ENCODE peak calls at places on chromosome 22, in nine cellular contexts. One of them, this sample, is unnamed.

GRCh38 chr22:39731881-39732555 is 161.5 kb downstream of the CACNA1I start:
- DNase-seq in progenitor cell of endocrine pancreas: no peak
- DNase-seq in AG04450: no peak
- DNase-seq in HCT116: no peak
- DNase-seq in GM10248: peak
- DNase-seq in AG09319: no peak
- DNase-seq in GM23338: peak
- DNase-seq in neural progenitor cell: no peak
- DNase-seq in H9: no peak
- DNase-seq in this sample: no peak

GRCh38 chr22:21657361-21658118 is 8.3 kb upstream of the PPIL2 start:
- DNase-seq in neural progenitor cell: peak
- DNase-seq in GM10248: peak
- DNase-seq in progenitor cell of endocrine pancreas: peak
- DNase-seq in GM23338: peak
- DNase-seq in H9: peak
- DNase-seq in AG04450: no peak
- DNase-seq in AG09319: no peak
- DNase-seq in HCT116: peak
- DNase-seq in this sample: no peak

GRCh38 chr22:49883294-49883640 is 29.6 kb downstream of the ZBED4 start:
- DNase-seq in progenitor cell of endocrine pancreas: no peak
- DNase-seq in AG09319: no peak
- DNase-seq in neural progenitor cell: no peak
- DNase-seq in AG04450: no peak
- DNase-seq in GM10248: no peak
- DNase-seq in HCT116: no peak
- DNase-seq in GM23338: no peak
- DNase-seq in H9: no peak
- DNase-seq in this sample: no peak

GRCh38 chr22:40694409-40694808 is 15.1 kb downstream of the MCHR1 start:
- DNase-seq in AG04450: no peak
- DNase-seq in AG09319: no peak
- DNase-seq in H9: no peak
- DNase-seq in progenitor cell of endocrine pancreas: no peak
- DNase-seq in GM23338: no peak
- DNase-seq in neural progenitor cell: no peak
- DNase-seq in GM10248: no peak
- DNase-seq in HCT116: no peak
- DNase-seq in this sample: no peak

GRCh38 chr22:34344702-34345101 is 424.4 kb upstream of the LARGE1 start:
- DNase-seq in GM23338: peak
- DNase-seq in H9: no peak
- DNase-seq in AG09319: no peak
- DNase-seq in neural progenitor cell: peak
- DNase-seq in progenitor cell of endocrine pancreas: no peak
- DNase-seq in GM10248: no peak
- DNase-seq in AG04450: no peak
- DNase-seq in HCT116: no peak
- DNase-seq in this sample: no peak

GRCh38 chr22:22752556-22753477 is 108.4 kb downstream of the GGTLC2 start:
- DNase-seq in GM23338: no peak
- DNase-seq in H9: no peak
- DNase-seq in AG04450: peak
- DNase-seq in progenitor cell of endocrine pancreas: no peak
- DNase-seq in AG09319: peak
- DNase-seq in neural progenitor cell: no peak
- DNase-seq in GM10248: no peak
- DNase-seq in HCT116: no peak
- DNase-seq in this sample: no peak

GRCh38 chr22:40107756-40108437 is 69.8 kb upstream of the TNRC6B start:
- DNase-seq in AG04450: no peak
- DNase-seq in H9: no peak
- DNase-seq in HCT116: no peak
- DNase-seq in progenitor cell of endocrine pancreas: no peak
- DNase-seq in AG09319: peak
- DNase-seq in neural progenitor cell: no peak
- DNase-seq in GM10248: no peak
- DNase-seq in GM23338: no peak
- DNase-seq in this sample: peak

GRCh38 chr22:28151241-28151640 is 232.2 kb upstream of the PITPNB start:
- DNase-seq in progenitor cell of endocrine pancreas: no peak
- DNase-seq in AG09319: no peak
- DNase-seq in H9: no peak
- DNase-seq in HCT116: no peak
- DNase-seq in GM10248: no peak
- DNase-seq in GM23338: no peak
- DNase-seq in AG04450: no peak
- DNase-seq in neural progenitor cell: no peak
- DNase-seq in this sample: no peak

GRCh38 chr22:30115705-30116104 is 35.4 kb downstream of the HORMAD2 start:
- DNase-seq in AG09319: no peak
- DNase-seq in GM23338: peak
- DNase-seq in neural progenitor cell: no peak
- DNase-seq in AG04450: no peak
- DNase-seq in HCT116: peak
- DNase-seq in progenitor cell of endocrine pancreas: no peak
- DNase-seq in H9: no peak
- DNase-seq in GM10248: no peak
- DNase-seq in this sample: peak

GRCh38 chr22:21753374-21754111 is 17.9 kb upstream of the YPEL1 start:
- DNase-seq in HCT116: no peak
- DNase-seq in GM23338: no peak
- DNase-seq in neural progenitor cell: no peak
- DNase-seq in GM10248: no peak
- DNase-seq in AG04450: no peak
- DNase-seq in AG09319: no peak
- DNase-seq in progenitor cell of endocrine pancreas: no peak
- DNase-seq in H9: no peak
- DNase-seq in this sample: no peak

GRCh38 chr22:39546889-39547586 is 14.5 kb upstream of the RPS19BP1 start:
- DNase-seq in progenitor cell of endocrine pancreas: no peak
- DNase-seq in H9: no peak
- DNase-seq in AG09319: no peak
- DNase-seq in GM10248: no peak
- DNase-seq in HCT116: no peak
- DNase-seq in AG04450: no peak
- DNase-seq in GM23338: no peak
- DNase-seq in neural progenitor cell: no peak
- DNase-seq in this sample: no peak

GRCh38 chr22:29224121-29224858 is 18.6 kb downstream of the EMID1 start:
- DNase-seq in AG04450: no peak
- DNase-seq in HCT116: no peak
- DNase-seq in AG09319: no peak
- DNase-seq in GM10248: no peak
- DNase-seq in GM23338: peak
- DNase-seq in progenitor cell of endocrine pancreas: no peak
- DNase-seq in neural progenitor cell: no peak
- DNase-seq in H9: no peak
- DNase-seq in this sample: no peak

GRCh38 chr22:27518583-27519437 is 282.7 kb downstream of the MN1 start:
- DNase-seq in GM10248: no peak
- DNase-seq in H9: no peak
- DNase-seq in neural progenitor cell: peak
- DNase-seq in HCT116: no peak
- DNase-seq in GM23338: peak
- DNase-seq in AG09319: no peak
- DNase-seq in progenitor cell of endocrine pancreas: no peak
- DNase-seq in AG04450: no peak
- DNase-seq in this sample: no peak

GRCh38 chr22:38924197-38924952 is 33.0 kb upstream of the APOBEC3A start:
- DNase-seq in H9: no peak
- DNase-seq in progenitor cell of endocrine pancreas: no peak
- DNase-seq in HCT116: peak
- DNase-seq in AG09319: peak
- DNase-seq in GM23338: no peak
- DNase-seq in AG04450: peak
- DNase-seq in GM10248: no peak
- DNase-seq in neural progenitor cell: no peak
- DNase-seq in this sample: peak

GRCh38 chr22:50012201-50013181 is at the start of gene IL17REL:
- DNase-seq in progenitor cell of endocrine pancreas: no peak
- DNase-seq in GM10248: no peak
- DNase-seq in neural progenitor cell: no peak
- DNase-seq in AG04450: no peak
- DNase-seq in AG09319: no peak
- DNase-seq in HCT116: no peak
- DNase-seq in GM23338: no peak
- DNase-seq in H9: peak
- DNase-seq in this sample: no peak

DNA sequence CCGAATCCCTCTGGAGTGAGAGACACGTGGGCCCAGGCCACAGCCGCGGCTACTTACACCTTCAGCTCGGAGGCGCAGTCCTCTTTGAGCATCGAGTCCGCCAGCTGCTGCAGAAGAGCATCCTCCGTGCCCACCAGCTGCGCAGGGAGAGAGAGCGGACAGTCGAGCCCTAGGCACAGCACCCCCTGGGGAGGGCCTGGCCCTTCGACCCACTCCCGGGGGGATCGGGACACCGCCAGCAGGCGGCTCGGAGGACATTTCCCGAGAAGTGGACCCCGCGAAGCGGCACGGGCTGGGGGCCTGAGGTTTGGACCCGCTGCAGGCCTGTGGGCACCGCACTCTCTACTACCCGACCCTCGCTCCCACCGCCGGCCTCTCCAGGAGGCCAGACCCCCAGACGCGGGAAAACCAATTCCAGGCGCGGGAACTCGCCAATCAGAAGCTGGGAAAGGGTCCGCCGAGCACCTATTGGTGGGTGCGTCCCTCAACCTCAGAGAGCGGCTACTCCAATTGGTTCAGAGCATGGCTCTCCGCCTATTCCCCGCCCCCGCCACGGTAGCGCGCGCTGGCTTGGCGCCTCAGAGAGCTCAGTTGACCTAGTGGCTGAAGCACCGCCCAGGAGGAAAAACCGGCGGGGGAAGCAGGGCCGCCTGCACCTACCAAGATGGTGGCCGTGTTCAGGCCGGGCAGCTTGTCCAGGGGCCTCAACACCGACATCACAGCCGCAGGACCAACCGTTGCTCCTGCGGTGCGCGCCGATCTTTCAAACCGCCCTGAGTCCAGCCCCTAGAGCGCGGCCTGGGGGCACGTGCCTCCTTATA is at the start of gene CENPM:
- DNase-seq in AG04450: peak
- DNase-seq in GM23338: peak
- DNase-seq in neural progenitor cell: peak
- DNase-seq in AG09319: peak
- DNase-seq in progenitor cell of endocrine pancreas: peak
- DNase-seq in H9: peak
- DNase-seq in HCT116: peak
- DNase-seq in GM10248: peak
- DNase-seq in this sample: peak
- TF ChIP-seq CTCF in AG04450: peak
- TF ChIP-seq CTCF in GM23338: no peak
- TF ChIP-seq CTCF in neural progenitor cell: peak
- TF ChIP-seq CTCF in AG09319: peak
- TF ChIP-seq CTCF in progenitor cell of endocrine pancreas: peak
- TF ChIP-seq CTCF in H9: peak
- TF ChIP-seq CTCF in HCT116: peak
- TF ChIP-seq CTCF in GM10248: no peak
- TF ChIP-seq CTCF in this sample: peak

GRCh38 chr22:41957941-41958556 is 6.1 kb downstream of the SMIM45 start:
- DNase-seq in GM23338: peak
- DNase-seq in GM10248: no peak
- DNase-seq in AG09319: no peak
- DNase-seq in HCT116: no peak
- DNase-seq in progenitor cell of endocrine pancreas: no peak
- DNase-seq in H9: no peak
- DNase-seq in AG04450: no peak
- DNase-seq in neural progenitor cell: no peak
- DNase-seq in this sample: no peak
- TF ChIP-seq CTCF in GM23338: no peak
- TF ChIP-seq CTCF in GM10248: no peak
- TF ChIP-seq CTCF in AG09319: no peak
- TF ChIP-seq CTCF in HCT116: no peak
- TF ChIP-seq CTCF in progenitor cell of endocrine pancreas: peak
- TF ChIP-seq CTCF in H9: peak
- TF ChIP-seq CTCF in AG04450: no peak
- TF ChIP-seq CTCF in neural progenitor cell: no peak
- TF ChIP-seq CTCF in this sample: no peak

DNA sequence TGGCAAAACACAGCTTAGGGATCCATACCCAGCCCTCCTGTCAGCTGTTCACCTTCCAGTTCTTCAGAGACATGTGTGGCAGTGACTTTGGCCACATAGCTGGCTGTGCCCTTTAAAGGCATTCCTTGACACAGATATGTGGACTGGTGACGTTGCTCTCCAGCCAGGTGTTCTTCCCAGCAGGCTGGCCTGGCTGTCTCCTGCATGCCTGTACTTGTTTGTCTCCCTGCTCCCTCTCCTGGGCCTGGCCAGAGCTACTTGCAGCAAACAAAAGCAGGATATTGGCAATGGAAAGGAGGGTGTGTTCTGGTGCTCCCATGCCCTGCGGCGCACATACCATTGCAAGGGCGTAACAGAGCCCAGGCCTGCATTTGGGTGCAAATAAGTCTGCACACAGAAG is 38.3 kb downstream of the PIK3IP1 start:
- DNase-seq in H9: peak
- DNase-seq in neural progenitor cell: no peak
- DNase-seq in GM10248: no peak
- DNase-seq in progenitor cell of endocrine pancreas: no peak
- DNase-seq in HCT116: no peak
- DNase-seq in AG09319: no peak
- DNase-seq in AG04450: no peak
- DNase-seq in GM23338: peak
- DNase-seq in this sample: no peak
- TF ChIP-seq CTCF in H9: no peak
- TF ChIP-seq CTCF in neural progenitor cell: no peak
- TF ChIP-seq CTCF in GM10248: no peak
- TF ChIP-seq CTCF in progenitor cell of endocrine pancreas: no peak
- TF ChIP-seq CTCF in HCT116: no peak
- TF ChIP-seq CTCF in AG09319: no peak
- TF ChIP-seq CTCF in AG04450: no peak
- TF ChIP-seq CTCF in GM23338: peak
- TF ChIP-seq CTCF in this sample: no peak

GRCh38 chr22:37148031-37148651 is 1.6 kb downstream of the IL2RB start:
- DNase-seq in neural progenitor cell: no peak
- DNase-seq in GM23338: no peak
- DNase-seq in H9: no peak
- DNase-seq in progenitor cell of endocrine pancreas: no peak
- DNase-seq in HCT116: no peak
- DNase-seq in AG04450: no peak
- DNase-seq in AG09319: no peak
- DNase-seq in GM10248: peak
- DNase-seq in this sample: no peak
- TF ChIP-seq CTCF in neural progenitor cell: no peak
- TF ChIP-seq CTCF in GM23338: peak
- TF ChIP-seq CTCF in H9: peak
- TF ChIP-seq CTCF in progenitor cell of endocrine pancreas: no peak
- TF ChIP-seq CTCF in HCT116: no peak
- TF ChIP-seq CTCF in AG04450: no peak
- TF ChIP-seq CTCF in AG09319: no peak
- TF ChIP-seq CTCF in GM10248: peak
- TF ChIP-seq CTCF in this sample: no peak